ENCODE peak calls at places on chromosomes 16 and 17, in ten cellular contexts. One of them, this sample, is unnamed.

GRCh38 chr17:17039911-17040310 is 2.3 kb upstream of the MPRIP start:
- DNase-seq in transverse colon: no peak
- DNase-seq in GM12865: no peak
- DNase-seq in RWPE1: no peak
- DNase-seq in brain microvascular endothelial cell: no peak
- DNase-seq in GM13977: no peak
- DNase-seq in astrocyte of the cerebellum: no peak
- DNase-seq in ascending aorta: no peak
- DNase-seq in HFFc6: no peak
- DNase-seq in nephron progenitor cell: no peak
- DNase-seq in this sample: no peak

GRCh38 chr17:7687072-7687907 is at the start of gene TP53:
- DNase-seq in nephron progenitor cell: peak; percentile 78
- DNase-seq in brain microvascular endothelial cell: peak; percentile 85
- DNase-seq in GM12865: peak; percentile 96
- DNase-seq in HFFc6: peak; percentile 88
- DNase-seq in GM13977: peak; percentile 82
- DNase-seq in transverse colon: peak; percentile 92
- DNase-seq in ascending aorta: peak; percentile 61
- DNase-seq in RWPE1: peak; percentile 85
- DNase-seq in astrocyte of the cerebellum: peak; percentile 81
- DNase-seq in this sample: peak; percentile 85

GRCh38 chr16:23994615-23995014 is 158.8 kb downstream of the PRKCB start:
- DNase-seq in brain microvascular endothelial cell: no peak
- DNase-seq in nephron progenitor cell: no peak
- DNase-seq in RWPE1: no peak
- DNase-seq in GM13977: no peak
- DNase-seq in astrocyte of the cerebellum: no peak
- DNase-seq in ascending aorta: no peak
- DNase-seq in transverse colon: no peak
- DNase-seq in HFFc6: no peak
- DNase-seq in GM12865: no peak
- DNase-seq in this sample: no peak

GRCh38 chr16:4214215-4214621 is 27.7 kb downstream of the SRL start:
- DNase-seq in astrocyte of the cerebellum: peak; percentile 94
- DNase-seq in HFFc6: peak; percentile 87
- DNase-seq in GM12865: no peak
- DNase-seq in RWPE1: peak; percentile 93
- DNase-seq in transverse colon: peak; percentile 15
- DNase-seq in ascending aorta: peak; percentile 36
- DNase-seq in GM13977: no peak
- DNase-seq in nephron progenitor cell: no peak
- DNase-seq in brain microvascular endothelial cell: peak; percentile 79
- DNase-seq in this sample: no peak

GRCh38 chr17:48347203-48347602 is 82.8 kb downstream of the SKAP1 start:
- DNase-seq in astrocyte of the cerebellum: no peak
- DNase-seq in ascending aorta: no peak
- DNase-seq in transverse colon: no peak
- DNase-seq in HFFc6: no peak
- DNase-seq in nephron progenitor cell: no peak
- DNase-seq in GM13977: no peak
- DNase-seq in RWPE1: no peak
- DNase-seq in brain microvascular endothelial cell: no peak
- DNase-seq in GM12865: no peak
- DNase-seq in this sample: no peak

GRCh38 chr16:9297437-9298113 is 206.1 kb downstream of the HAPSTR1 start:
- DNase-seq in transverse colon: no peak
- DNase-seq in nephron progenitor cell: peak; percentile 52
- DNase-seq in HFFc6: no peak
- DNase-seq in brain microvascular endothelial cell: no peak
- DNase-seq in GM13977: peak; percentile 10
- DNase-seq in RWPE1: no peak
- DNase-seq in astrocyte of the cerebellum: no peak
- DNase-seq in ascending aorta: no peak
- DNase-seq in GM12865: no peak
- DNase-seq in this sample: no peak

GRCh38 chr16:53881371-53881770 is 177.4 kb downstream of the FTO start:
- DNase-seq in RWPE1: peak; percentile 48
- DNase-seq in HFFc6: peak; percentile 77
- DNase-seq in GM12865: no peak
- DNase-seq in ascending aorta: no peak
- DNase-seq in GM13977: no peak
- DNase-seq in transverse colon: no peak
- DNase-seq in brain microvascular endothelial cell: peak; percentile 64
- DNase-seq in astrocyte of the cerebellum: no peak
- DNase-seq in nephron progenitor cell: no peak
- DNase-seq in this sample: no peak

GRCh38 chr17:81429353-81429774 is 34.1 kb downstream of the BAHCC1 start:
- DNase-seq in HFFc6: peak; percentile 43
- DNase-seq in RWPE1: peak; percentile 73
- DNase-seq in GM12865: no peak
- DNase-seq in GM13977: no peak
- DNase-seq in ascending aorta: no peak
- DNase-seq in transverse colon: peak; percentile 81
- DNase-seq in astrocyte of the cerebellum: no peak
- DNase-seq in nephron progenitor cell: no peak
- DNase-seq in brain microvascular endothelial cell: peak; percentile 35
- DNase-seq in this sample: no peak

GRCh38 chr16:12168054-12169018 is 191.8 kb downstream of the SNX29 start:
- DNase-seq in transverse colon: no peak
- DNase-seq in astrocyte of the cerebellum: no peak
- DNase-seq in brain microvascular endothelial cell: no peak
- DNase-seq in RWPE1: no peak
- DNase-seq in GM12865: no peak
- DNase-seq in nephron progenitor cell: no peak
- DNase-seq in GM13977: no peak
- DNase-seq in ascending aorta: no peak
- DNase-seq in HFFc6: no peak
- DNase-seq in this sample: no peak

GRCh38 chr16:56880176-56880575 is 15.2 kb downstream of the SLC12A3 start:
- DNase-seq in brain microvascular endothelial cell: no peak
- DNase-seq in GM12865: no peak
- DNase-seq in GM13977: no peak
- DNase-seq in HFFc6: no peak
- DNase-seq in ascending aorta: no peak
- DNase-seq in nephron progenitor cell: no peak
- DNase-seq in astrocyte of the cerebellum: no peak
- DNase-seq in RWPE1: no peak
- DNase-seq in transverse colon: no peak
- DNase-seq in this sample: no peak

GRCh38 chr17:3982113-3982512 is 17.9 kb upstream of the ATP2A3 start:
- DNase-seq in transverse colon: no peak
- DNase-seq in GM13977: no peak
- DNase-seq in brain microvascular endothelial cell: no peak
- DNase-seq in GM12865: no peak
- DNase-seq in HFFc6: no peak
- DNase-seq in RWPE1: no peak
- DNase-seq in ascending aorta: no peak
- DNase-seq in nephron progenitor cell: no peak
- DNase-seq in astrocyte of the cerebellum: no peak
- DNase-seq in this sample: no peak

GRCh38 chr17:73151888-73152633 is 12.7 kb upstream of the SSTR2 start:
- DNase-seq in GM12865: peak; percentile 66
- DNase-seq in astrocyte of the cerebellum: no peak
- DNase-seq in transverse colon: no peak
- DNase-seq in ascending aorta: no peak
- DNase-seq in brain microvascular endothelial cell: no peak
- DNase-seq in RWPE1: no peak
- DNase-seq in nephron progenitor cell: no peak
- DNase-seq in GM13977: no peak
- DNase-seq in HFFc6: no peak
- DNase-seq in this sample: no peak

GRCh38 chr16:47787695-47788094 is 326.6 kb downstream of the PHKB start:
- DNase-seq in GM12865: no peak
- DNase-seq in brain microvascular endothelial cell: peak; percentile 14
- DNase-seq in RWPE1: no peak
- DNase-seq in astrocyte of the cerebellum: peak; percentile 27
- DNase-seq in HFFc6: no peak
- DNase-seq in GM13977: no peak
- DNase-seq in nephron progenitor cell: peak; percentile 56
- DNase-seq in ascending aorta: no peak
- DNase-seq in transverse colon: no peak
- DNase-seq in this sample: no peak

GRCh38 chr17:28526381-28526780 is 20.2 kb downstream of the FOXN1 start:
- DNase-seq in GM13977: no peak
- DNase-seq in transverse colon: no peak
- DNase-seq in nephron progenitor cell: no peak
- DNase-seq in astrocyte of the cerebellum: no peak
- DNase-seq in RWPE1: no peak
- DNase-seq in ascending aorta: no peak
- DNase-seq in brain microvascular endothelial cell: no peak
- DNase-seq in GM12865: no peak
- DNase-seq in HFFc6: no peak
- DNase-seq in this sample: no peak

GRCh38 chr17:74815671-74816370 is 39.7 kb upstream of the NAT9 start:
- DNase-seq in GM12865: no peak
- DNase-seq in RWPE1: no peak
- DNase-seq in ascending aorta: no peak
- DNase-seq in transverse colon: no peak
- DNase-seq in astrocyte of the cerebellum: no peak
- DNase-seq in brain microvascular endothelial cell: no peak
- DNase-seq in HFFc6: no peak
- DNase-seq in nephron progenitor cell: no peak
- DNase-seq in GM13977: no peak
- DNase-seq in this sample: no peak
- TF ChIP-seq CTCF in GM12865: peak; percentile 4
- TF ChIP-seq CTCF in RWPE1: no peak
- TF ChIP-seq CTCF in ascending aorta: no peak
- TF ChIP-seq CTCF in transverse colon: no peak
- TF ChIP-seq CTCF in astrocyte of the cerebellum: peak; percentile 32
- TF ChIP-seq CTCF in brain microvascular endothelial cell: peak; percentile 58
- TF ChIP-seq CTCF in HFFc6: peak; percentile 58
- TF ChIP-seq CTCF in nephron progenitor cell: peak; percentile 22
- TF ChIP-seq CTCF in GM13977: peak; percentile 29
- TF ChIP-seq CTCF in this sample: no peak

GRCh38 chr16:88698694-88699045 is 7.5 kb downstream of the RNF166 start:
- DNase-seq in GM12865: peak; percentile 55
- DNase-seq in transverse colon: no peak
- DNase-seq in brain microvascular endothelial cell: no peak
- DNase-seq in astrocyte of the cerebellum: no peak
- DNase-seq in RWPE1: no peak
- DNase-seq in nephron progenitor cell: no peak
- DNase-seq in HFFc6: no peak
- DNase-seq in GM13977: no peak
- DNase-seq in ascending aorta: no peak
- DNase-seq in this sample: no peak

GRCh38 chr16:88699180-88699579 is 7.0 kb downstream of the RNF166 start:
- DNase-seq in nephron progenitor cell: no peak
- DNase-seq in GM13977: no peak
- DNase-seq in RWPE1: no peak
- DNase-seq in brain microvascular endothelial cell: no peak
- DNase-seq in astrocyte of the cerebellum: no peak
- DNase-seq in transverse colon: no peak
- DNase-seq in GM12865: no peak
- DNase-seq in HFFc6: no peak
- DNase-seq in ascending aorta: no peak
- DNase-seq in this sample: no peak

GRCh38 chr16:88697116-88697830 is 8.9 kb downstream of the RNF166 start:
- DNase-seq in HFFc6: no peak
- DNase-seq in ascending aorta: no peak
- DNase-seq in nephron progenitor cell: no peak
- DNase-seq in astrocyte of the cerebellum: no peak
- DNase-seq in transverse colon: no peak
- DNase-seq in GM12865: no peak
- DNase-seq in GM13977: no peak
- DNase-seq in brain microvascular endothelial cell: no peak
- DNase-seq in RWPE1: no peak
- DNase-seq in this sample: no peak

GRCh38 chr16:88696441-88696840 is 9.8 kb downstream of the RNF166 start:
- DNase-seq in GM12865: no peak
- DNase-seq in ascending aorta: no peak
- DNase-seq in GM13977: no peak
- DNase-seq in RWPE1: no peak
- DNase-seq in HFFc6: no peak
- DNase-seq in transverse colon: no peak
- DNase-seq in brain microvascular endothelial cell: no peak
- DNase-seq in astrocyte of the cerebellum: no peak
- DNase-seq in nephron progenitor cell: no peak
- DNase-seq in this sample: no peak

GRCh38 chr16:88697831-88698693 is 8.1 kb downstream of the RNF166 start:
- DNase-seq in RWPE1: no peak
- DNase-seq in nephron progenitor cell: no peak
- DNase-seq in transverse colon: no peak
- DNase-seq in brain microvascular endothelial cell: no peak
- DNase-seq in GM13977: no peak
- DNase-seq in astrocyte of the cerebellum: no peak
- DNase-seq in ascending aorta: no peak
- DNase-seq in HFFc6: no peak
- DNase-seq in GM12865: no peak
- DNase-seq in this sample: no peak
- TF ChIP-seq CTCF in RWPE1: no peak
- TF ChIP-seq CTCF in nephron progenitor cell: peak; percentile 23
- TF ChIP-seq CTCF in transverse colon: no peak
- TF ChIP-seq CTCF in brain microvascular endothelial cell: peak; percentile 64
- TF ChIP-seq CTCF in GM13977: peak; percentile 39
- TF ChIP-seq CTCF in astrocyte of the cerebellum: peak; percentile 47
- TF ChIP-seq CTCF in ascending aorta: no peak
- TF ChIP-seq CTCF in HFFc6: peak; percentile 61
- TF ChIP-seq CTCF in GM12865: peak; percentile 18
- TF ChIP-seq CTCF in this sample: peak; percentile 18

GRCh38 chr16:84397090-84397489 is 28.8 kb downstream of the ATP2C2 start:
- DNase-seq in transverse colon: no peak
- DNase-seq in GM13977: no peak
- DNase-seq in astrocyte of the cerebellum: no peak
- DNase-seq in brain microvascular endothelial cell: no peak
- DNase-seq in ascending aorta: no peak
- DNase-seq in nephron progenitor cell: no peak
- DNase-seq in GM12865: no peak
- DNase-seq in RWPE1: no peak
- DNase-seq in HFFc6: no peak
- DNase-seq in this sample: no peak
- TF ChIP-seq CTCF in transverse colon: no peak
- TF ChIP-seq CTCF in GM13977: peak; percentile 6
- TF ChIP-seq CTCF in astrocyte of the cerebellum: peak; percentile 30
- TF ChIP-seq CTCF in brain microvascular endothelial cell: peak; percentile 37
- TF ChIP-seq CTCF in ascending aorta: no peak
- TF ChIP-seq CTCF in nephron progenitor cell: no peak
- TF ChIP-seq CTCF in GM12865: peak; percentile 11
- TF ChIP-seq CTCF in RWPE1: peak; percentile 11
- TF ChIP-seq CTCF in HFFc6: peak; percentile 57
- TF ChIP-seq CTCF in this sample: no peak

DNA sequence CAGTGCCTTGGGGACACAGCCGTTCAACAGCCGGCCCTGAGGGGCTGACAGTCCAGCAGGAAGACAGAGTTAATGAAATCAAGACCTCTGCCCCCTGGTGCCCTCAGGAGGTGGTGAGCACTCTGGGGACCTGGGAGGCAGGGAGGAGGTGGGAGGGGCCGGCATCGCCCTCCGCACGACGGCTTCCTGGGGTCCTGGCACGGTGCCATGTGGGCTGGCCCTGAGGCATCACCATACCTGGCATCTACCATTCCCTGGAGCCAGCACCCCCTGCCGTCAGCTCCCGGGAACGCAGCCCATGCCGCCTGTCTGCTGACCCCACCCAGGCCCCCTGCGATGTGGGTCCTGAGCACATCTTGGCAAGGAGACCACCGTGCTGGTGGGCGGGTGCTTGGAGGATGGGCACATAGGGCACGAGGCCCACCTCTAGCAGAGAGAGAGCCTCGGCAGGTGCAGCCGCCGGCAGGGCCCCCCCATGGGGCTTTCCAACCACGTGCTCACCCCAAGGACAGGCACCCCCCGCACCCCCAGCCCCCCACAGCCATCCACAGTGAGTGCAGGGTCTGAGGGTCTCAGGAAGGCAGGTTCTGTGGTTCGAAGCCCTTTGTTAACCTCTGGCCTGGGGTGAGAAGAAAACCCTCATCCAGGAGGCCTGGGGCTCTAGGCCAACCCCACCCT is 52.5 kb downstream of the ZFPM1 start:
- DNase-seq in RWPE1: peak; percentile 36
- DNase-seq in HFFc6: no peak
- DNase-seq in ascending aorta: no peak
- DNase-seq in GM13977: peak; percentile 70
- DNase-seq in transverse colon: peak; percentile 89
- DNase-seq in nephron progenitor cell: peak; percentile 46
- DNase-seq in GM12865: peak; percentile 44
- DNase-seq in astrocyte of the cerebellum: no peak
- DNase-seq in brain microvascular endothelial cell: no peak
- DNase-seq in this sample: no peak
- TF ChIP-seq CTCF in RWPE1: peak; percentile 12
- TF ChIP-seq CTCF in HFFc6: peak; percentile 47
- TF ChIP-seq CTCF in ascending aorta: peak; percentile 5
- TF ChIP-seq CTCF in GM13977: peak; percentile 64
- TF ChIP-seq CTCF in transverse colon: peak; percentile 81
- TF ChIP-seq CTCF in nephron progenitor cell: peak; percentile 23
- TF ChIP-seq CTCF in GM12865: peak; percentile 43
- TF ChIP-seq CTCF in astrocyte of the cerebellum: peak; percentile 50
- TF ChIP-seq CTCF in brain microvascular endothelial cell: peak; percentile 70
- TF ChIP-seq CTCF in this sample: no peak